ENCODE peak calls at places on chromosomes 5 and 9, in ten cellular contexts. E is fibroblast of mammary gland, C is HCT116, K is neural progenitor cell, B is body of pancreas, T is A549, W is stomach, X is fibroblast of lung, P is Peyer's patch, G is right lobe of liver. U is an unnamed sample.

GRCh38 chr9:35661756-35662350 is 3.1 kb downstream of the ARHGEF39 start:
- DNase-seq in E (no peak), C (no peak), K (no peak), B (no peak), T (no peak), W (no peak), X (no peak), P (peak), G (no peak), U (no peak)

GRCh38 chr5:11281842-11282241 is 520.8 kb upstream of the DAP start:
- DNase-seq in E (no peak), C (no peak), K (no peak), B (no peak), T (no peak), W (no peak), X (no peak), P (no peak), G (no peak), U (no peak)

GRCh38 chr5:146731909-146732659 is 146.5 kb downstream of the PPP2R2B start:
- DNase-seq in E (peak), C (peak), K (no peak), B (no peak), T (peak), W (no peak), X (peak), P (no peak), G (no peak), U (peak)

GRCh38 chr9:34665109-34665380 is 2.6 kb upstream of the CCL27 start:
- DNase-seq in E (no peak), C (no peak), K (no peak), B (no peak), T (no peak), W (no peak), X (no peak), P (no peak), G (no peak), U (no peak)

GRCh38 chr5:38509185-38509584 is 47.3 kb downstream of the LIFR start:
- DNase-seq in E (peak), C (no peak), K (no peak), B (no peak), T (no peak), W (no peak), X (peak), P (no peak), G (no peak), U (peak)

GRCh38 chr5:150022163-150022540 is 21.6 kb downstream of the HMGXB3 start:
- DNase-seq in E (peak), C (peak), K (no peak), B (peak), T (no peak), W (no peak), X (peak), P (no peak), G (no peak), U (peak)

GRCh38 chr5:172235827-172236749 is 42.1 kb downstream of the EFCAB9 start:
- DNase-seq in E (peak), C (no peak), K (no peak), B (peak), T (no peak), W (peak), X (peak), P (no peak), G (no peak), U (no peak)

GRCh38 chr5:8550921-8551320 is 682.0 kb downstream of the MTRR start:
- DNase-seq in E (no peak), C (no peak), K (no peak), B (no peak), T (no peak), W (no peak), X (no peak), P (no peak), G (no peak), U (no peak)

GRCh38 chr5:65818592-65818991 is 96.6 kb downstream of the NLN start:
- DNase-seq in E (no peak), C (no peak), K (peak), B (no peak), T (no peak), W (peak), X (no peak), P (no peak), G (no peak), U (no peak)

GRCh38 chr9:133929599-133929998 is 62.5 kb downstream of the VAV2 start:
- DNase-seq in E (no peak), C (no peak), K (no peak), B (no peak), T (no peak), W (no peak), X (no peak), P (no peak), G (no peak), U (no peak)

GRCh38 chr9:98401140-98402025 is 145.9 kb upstream of the TBC1D2 start:
- DNase-seq in E (no peak), C (no peak), K (no peak), B (no peak), T (no peak), W (no peak), X (no peak), P (no peak), G (no peak), U (no peak)

DNA sequence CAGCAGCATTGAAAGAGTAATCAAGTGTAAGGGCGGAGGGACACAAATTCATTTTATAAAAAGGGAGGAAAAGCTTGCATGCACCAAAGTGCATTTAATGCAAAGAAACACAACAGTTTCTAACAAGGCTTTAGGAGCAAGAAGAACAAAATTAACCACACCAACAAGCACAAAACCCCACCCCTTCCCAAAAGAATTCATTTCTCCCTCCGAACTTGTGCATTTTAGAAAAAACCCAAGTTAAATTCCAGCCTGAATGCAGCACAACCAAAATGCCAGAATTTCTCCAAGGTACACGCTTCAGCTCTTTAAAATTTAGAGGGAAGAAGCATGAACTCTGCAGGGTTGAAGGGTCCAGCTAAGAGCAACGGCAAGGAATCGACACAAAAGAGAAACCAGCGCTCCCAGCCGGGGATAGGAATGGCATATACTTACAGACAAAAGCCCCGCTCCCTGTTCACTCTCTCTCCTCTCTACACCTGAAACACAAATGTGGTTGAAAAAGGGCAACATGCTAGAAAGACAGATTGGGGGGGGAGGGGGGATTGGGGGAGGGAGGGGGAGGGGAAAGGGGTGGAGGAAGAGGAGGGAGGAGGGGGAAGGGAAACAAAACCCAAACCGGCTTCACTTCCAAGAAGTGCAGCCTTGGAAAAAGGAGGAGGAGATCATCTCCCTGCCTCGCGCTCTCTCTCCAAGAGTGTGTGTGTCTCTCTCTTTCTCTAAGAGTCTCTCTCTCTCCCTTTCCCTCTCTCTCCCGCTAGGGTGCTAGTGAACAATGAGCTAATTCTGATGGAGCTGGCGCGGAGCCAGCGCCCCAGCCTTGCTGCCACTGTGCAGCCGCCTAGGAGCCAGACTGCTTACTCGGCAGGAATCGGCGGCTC is at the start of gene NREP:
- DNase-seq in E (peak), C (peak), K (peak), B (peak), T (peak), W (peak), X (peak), P (peak), G (peak), U (peak)
- TF ChIP-seq CTCF in E (peak), C (peak), K (peak), B (peak), T (no peak), W (peak), X (peak), P (peak), G (peak), U (peak)

GRCh38 chr5:42636946-42637345 is 119.7 kb upstream of the CCDC152 start:
- DNase-seq in E (no peak), C (no peak), K (no peak), B (no peak), T (no peak), W (no peak), X (no peak), P (no peak), G (no peak), U (no peak)

GRCh38 chr5:42632501-42632900 is 124.1 kb upstream of the CCDC152 start:
- DNase-seq in E (no peak), C (no peak), K (no peak), B (no peak), T (no peak), W (no peak), X (no peak), P (no peak), G (no peak), U (no peak)

GRCh38 chr5:42638972-42639371 is 117.6 kb upstream of the CCDC152 start:
- DNase-seq in E (no peak), C (no peak), K (no peak), B (no peak), T (no peak), W (no peak), X (no peak), P (no peak), G (no peak), U (no peak)

GRCh38 chr5:42634575-42634974 is 122.0 kb upstream of the CCDC152 start:
- DNase-seq in E (no peak), C (no peak), K (no peak), B (no peak), T (no peak), W (no peak), X (no peak), P (no peak), G (no peak), U (no peak)

DNA sequence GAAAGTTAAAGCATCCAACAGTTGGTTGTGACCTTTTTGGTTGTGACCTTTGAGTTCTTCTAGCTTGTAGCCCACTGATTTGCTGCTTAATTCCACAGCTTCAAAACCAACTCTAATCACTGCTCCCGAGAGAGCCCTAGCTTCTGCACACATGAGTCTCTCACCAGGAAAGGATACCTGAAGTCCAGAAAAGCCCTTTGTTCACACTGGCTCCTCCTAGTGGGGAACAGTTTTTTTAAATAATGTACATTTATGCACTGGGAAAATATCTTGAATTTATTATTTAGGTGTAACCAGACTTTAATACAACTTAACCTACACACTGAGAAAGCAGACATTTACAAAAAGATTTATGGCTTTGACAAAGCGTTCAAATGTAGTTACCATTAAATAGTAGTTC is 120.2 kb upstream of the CCDC152 start:
- DNase-seq in E (peak), C (peak), K (peak), B (no peak), T (no peak), W (no peak), X (no peak), P (no peak), G (no peak), U (no peak)
- TF ChIP-seq CTCF in E (peak), C (peak), K (peak), B (no peak), T (peak), W (no peak), X (peak), P (no peak), G (peak), U (peak)

GRCh38 chr5:112113565-112113964 is 305.5 kb downstream of the EPB41L4A start:
- DNase-seq in E (no peak), C (no peak), K (no peak), B (no peak), T (no peak), W (no peak), X (no peak), P (no peak), G (no peak), U (no peak)

GRCh38 chr5:112119527-112119926 is 299.6 kb downstream of the EPB41L4A start:
- DNase-seq in E (no peak), C (no peak), K (no peak), B (no peak), T (no peak), W (no peak), X (peak), P (no peak), G (no peak), U (no peak)

GRCh38 chr5:112121268-112121667 is 297.8 kb downstream of the EPB41L4A start:
- DNase-seq in E (peak), C (no peak), K (no peak), B (no peak), T (no peak), W (no peak), X (peak), P (no peak), G (no peak), U (peak)

GRCh38 chr5:112119969-112120368 is 299.1 kb downstream of the EPB41L4A start:
- DNase-seq in E (no peak), C (no peak), K (no peak), B (no peak), T (no peak), W (no peak), X (no peak), P (no peak), G (no peak), U (no peak)

GRCh38 chr5:112116372-112116771 is 302.7 kb downstream of the EPB41L4A start:
- DNase-seq in E (no peak), C (no peak), K (no peak), B (no peak), T (no peak), W (no peak), X (peak), P (no peak), G (no peak), U (no peak)
- TF ChIP-seq CTCF in E (no peak), C (no peak), K (no peak), B (no peak), T (no peak), W (no peak), X (no peak), P (no peak), G (no peak), U (no peak)

GRCh38 chr5:94908889-94909480 is 290.5 kb downstream of the SLF1 start:
- DNase-seq in E (peak), C (peak), K (peak), B (no peak), T (peak), W (no peak), X (peak), P (no peak), G (no peak), U (peak)
- TF ChIP-seq CTCF in E (peak), C (peak), K (peak), B (peak), T (peak), W (peak), X (peak), P (peak), G (peak), U (peak)

GRCh38 chr9:33498387-33498786 is 24.7 kb upstream of the NOL6 start:
- DNase-seq in E (no peak), C (no peak), K (no peak), B (no peak), T (no peak), W (no peak), X (no peak), P (no peak), G (no peak), U (no peak)
- TF ChIP-seq CTCF in E (peak), C (no peak), K (peak), B (no peak), T (peak), W (no peak), X (peak), P (no peak), G (peak), U (peak)

GRCh38 chr9:18703086-18703750 is 229.3 kb downstream of the ADAMTSL1 start:
- DNase-seq in E (no peak), C (no peak), K (no peak), B (no peak), T (no peak), W (no peak), X (peak), P (no peak), G (no peak), U (no peak)
- TF ChIP-seq CTCF in E (no peak), C (no peak), K (no peak), B (no peak), T (no peak), W (no peak), X (peak), P (no peak), G (no peak), U (no peak)